ENCODE peak calls at places on chromosomes 7 and 10, in nine cellular contexts. One of them, this sample, is unnamed.

GRCh38 chr10:15585303-15585715 is 134.4 kb downstream of the ITGA8 start:
- DNase-seq in lower leg skin: no peak
- DNase-seq in HFF-Myc: peak
- DNase-seq in RWPE1: peak
- DNase-seq in Peyer's patch: no peak
- DNase-seq in body of pancreas: peak
- DNase-seq in AG09309: no peak
- DNase-seq in astrocyte of the spinal cord: peak
- DNase-seq in adrenal gland: peak
- DNase-seq in this sample: peak

GRCh38 chr10:91090761-91091529 is 129.5 kb upstream of the PCGF5 start:
- DNase-seq in lower leg skin: no peak
- DNase-seq in HFF-Myc: no peak
- DNase-seq in RWPE1: no peak
- DNase-seq in Peyer's patch: no peak
- DNase-seq in body of pancreas: no peak
- DNase-seq in AG09309: peak
- DNase-seq in astrocyte of the spinal cord: peak
- DNase-seq in adrenal gland: no peak
- DNase-seq in this sample: no peak

GRCh38 chr7:55260171-55260570 is 105.0 kb upstream of the LANCL2 start:
- DNase-seq in lower leg skin: peak
- DNase-seq in HFF-Myc: no peak
- DNase-seq in RWPE1: no peak
- DNase-seq in Peyer's patch: no peak
- DNase-seq in body of pancreas: no peak
- DNase-seq in AG09309: no peak
- DNase-seq in astrocyte of the spinal cord: no peak
- DNase-seq in adrenal gland: no peak
- DNase-seq in this sample: peak

GRCh38 chr10:71585579-71586092 is 133.9 kb downstream of the C10orf105 start:
- DNase-seq in lower leg skin: no peak
- DNase-seq in HFF-Myc: no peak
- DNase-seq in RWPE1: no peak
- DNase-seq in Peyer's patch: no peak
- DNase-seq in body of pancreas: no peak
- DNase-seq in AG09309: no peak
- DNase-seq in astrocyte of the spinal cord: peak
- DNase-seq in adrenal gland: no peak
- DNase-seq in this sample: no peak

GRCh38 chr7:585229-585711 is 65.6 kb upstream of the PDGFA start:
- DNase-seq in lower leg skin: no peak
- DNase-seq in HFF-Myc: no peak
- DNase-seq in RWPE1: no peak
- DNase-seq in Peyer's patch: no peak
- DNase-seq in body of pancreas: no peak
- DNase-seq in AG09309: no peak
- DNase-seq in astrocyte of the spinal cord: no peak
- DNase-seq in adrenal gland: no peak
- DNase-seq in this sample: no peak

GRCh38 chr7:137151056-137151731 is 192.3 kb downstream of the PTN start:
- DNase-seq in lower leg skin: no peak
- DNase-seq in HFF-Myc: peak
- DNase-seq in RWPE1: no peak
- DNase-seq in Peyer's patch: no peak
- DNase-seq in body of pancreas: no peak
- DNase-seq in AG09309: no peak
- DNase-seq in astrocyte of the spinal cord: peak
- DNase-seq in adrenal gland: no peak
- DNase-seq in this sample: no peak

GRCh38 chr7:1811850-1812692 is 142.0 kb downstream of the ELFN1 start:
- DNase-seq in lower leg skin: peak
- DNase-seq in HFF-Myc: no peak
- DNase-seq in RWPE1: peak
- DNase-seq in Peyer's patch: no peak
- DNase-seq in body of pancreas: peak
- DNase-seq in AG09309: no peak
- DNase-seq in astrocyte of the spinal cord: no peak
- DNase-seq in adrenal gland: no peak
- DNase-seq in this sample: no peak

GRCh38 chr10:27518261-27518660 is 14.2 kb downstream of the RAB18 start:
- DNase-seq in lower leg skin: no peak
- DNase-seq in HFF-Myc: no peak
- DNase-seq in RWPE1: no peak
- DNase-seq in Peyer's patch: no peak
- DNase-seq in body of pancreas: no peak
- DNase-seq in AG09309: no peak
- DNase-seq in astrocyte of the spinal cord: no peak
- DNase-seq in adrenal gland: no peak
- DNase-seq in this sample: no peak

GRCh38 chr7:27608776-27609495 is 53.7 kb downstream of the HIBADH start:
- DNase-seq in lower leg skin: no peak
- DNase-seq in HFF-Myc: no peak
- DNase-seq in RWPE1: no peak
- DNase-seq in Peyer's patch: no peak
- DNase-seq in body of pancreas: no peak
- DNase-seq in AG09309: no peak
- DNase-seq in astrocyte of the spinal cord: peak
- DNase-seq in adrenal gland: no peak
- DNase-seq in this sample: no peak

GRCh38 chr7:94043299-94043698 is 39.1 kb upstream of the BET1 start:
- DNase-seq in lower leg skin: no peak
- DNase-seq in HFF-Myc: no peak
- DNase-seq in RWPE1: peak
- DNase-seq in Peyer's patch: no peak
- DNase-seq in body of pancreas: no peak
- DNase-seq in AG09309: peak
- DNase-seq in astrocyte of the spinal cord: no peak
- DNase-seq in adrenal gland: no peak
- DNase-seq in this sample: no peak

GRCh38 chr10:78299861-78300453 is 266.3 kb downstream of the RPS24 start:
- DNase-seq in lower leg skin: peak
- DNase-seq in HFF-Myc: no peak
- DNase-seq in RWPE1: no peak
- DNase-seq in Peyer's patch: no peak
- DNase-seq in body of pancreas: no peak
- DNase-seq in AG09309: no peak
- DNase-seq in astrocyte of the spinal cord: peak
- DNase-seq in adrenal gland: peak
- DNase-seq in this sample: peak

GRCh38 chr10:104680467-104681401 is 39.6 kb downstream of the SORCS3 start:
- DNase-seq in lower leg skin: no peak
- DNase-seq in HFF-Myc: no peak
- DNase-seq in RWPE1: no peak
- DNase-seq in Peyer's patch: no peak
- DNase-seq in body of pancreas: peak
- DNase-seq in AG09309: no peak
- DNase-seq in astrocyte of the spinal cord: peak
- DNase-seq in adrenal gland: no peak
- DNase-seq in this sample: no peak

GRCh38 chr10:89281606-89282395 is 20.0 kb upstream of the IFIT2 start:
- DNase-seq in lower leg skin: no peak
- DNase-seq in HFF-Myc: no peak
- DNase-seq in RWPE1: no peak
- DNase-seq in Peyer's patch: no peak
- DNase-seq in body of pancreas: no peak
- DNase-seq in AG09309: no peak
- DNase-seq in astrocyte of the spinal cord: peak
- DNase-seq in adrenal gland: no peak
- DNase-seq in this sample: no peak

GRCh38 chr7:7617550-7617949 is 23.0 kb upstream of the UMAD1 start:
- DNase-seq in lower leg skin: no peak
- DNase-seq in HFF-Myc: no peak
- DNase-seq in RWPE1: no peak
- DNase-seq in Peyer's patch: no peak
- DNase-seq in body of pancreas: no peak
- DNase-seq in AG09309: no peak
- DNase-seq in astrocyte of the spinal cord: no peak
- DNase-seq in adrenal gland: no peak
- DNase-seq in this sample: no peak

GRCh38 chr7:134632937-134633540 is 13.6 kb upstream of the BPGM start:
- DNase-seq in lower leg skin: no peak
- DNase-seq in HFF-Myc: no peak
- DNase-seq in RWPE1: peak
- DNase-seq in Peyer's patch: no peak
- DNase-seq in body of pancreas: peak
- DNase-seq in AG09309: no peak
- DNase-seq in astrocyte of the spinal cord: peak
- DNase-seq in adrenal gland: no peak
- DNase-seq in this sample: no peak

GRCh38 chr10:29634764-29635625 is at the start of gene SVIL:
- DNase-seq in lower leg skin: peak
- DNase-seq in HFF-Myc: peak
- DNase-seq in RWPE1: peak
- DNase-seq in Peyer's patch: no peak
- DNase-seq in body of pancreas: peak
- DNase-seq in AG09309: no peak
- DNase-seq in astrocyte of the spinal cord: peak
- DNase-seq in adrenal gland: peak
- DNase-seq in this sample: peak

DNA sequence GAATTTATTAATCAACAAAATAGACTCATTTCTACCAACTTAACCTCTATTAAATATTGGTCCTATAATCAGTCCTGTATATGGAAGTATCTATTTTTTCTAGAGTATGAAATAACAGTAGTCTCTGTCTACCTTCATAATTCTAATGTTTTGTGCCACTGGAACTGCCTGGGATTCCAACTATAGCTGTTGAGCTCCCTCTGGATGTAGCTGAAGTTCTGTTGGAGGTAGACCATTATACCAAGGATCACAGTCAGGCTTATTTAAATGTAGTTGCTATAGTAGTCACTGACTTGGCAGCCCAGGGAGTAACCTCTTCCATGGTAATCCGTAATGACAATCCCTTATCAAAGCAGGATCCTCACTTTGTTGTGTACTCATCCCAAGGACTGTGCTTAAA is 48.5 kb upstream of the PHYHIPL start:
- DNase-seq in lower leg skin: no peak
- DNase-seq in HFF-Myc: no peak
- DNase-seq in RWPE1: no peak
- DNase-seq in Peyer's patch: no peak
- DNase-seq in body of pancreas: no peak
- DNase-seq in AG09309: no peak
- DNase-seq in astrocyte of the spinal cord: no peak
- DNase-seq in adrenal gland: no peak
- DNase-seq in this sample: no peak
- TF ChIP-seq CTCF in lower leg skin: no peak
- TF ChIP-seq CTCF in HFF-Myc: no peak
- TF ChIP-seq CTCF in RWPE1: no peak
- TF ChIP-seq CTCF in Peyer's patch: no peak
- TF ChIP-seq CTCF in body of pancreas: no peak
- TF ChIP-seq CTCF in AG09309: no peak
- TF ChIP-seq CTCF in astrocyte of the spinal cord: no peak
- TF ChIP-seq CTCF in adrenal gland: no peak
- TF ChIP-seq CTCF in this sample: no peak

GRCh38 chr7:49099587-49100326 is 175.4 kb downstream of the CDC14C start:
- DNase-seq in lower leg skin: no peak
- DNase-seq in HFF-Myc: no peak
- DNase-seq in RWPE1: no peak
- DNase-seq in Peyer's patch: no peak
- DNase-seq in body of pancreas: no peak
- DNase-seq in AG09309: no peak
- DNase-seq in astrocyte of the spinal cord: no peak
- DNase-seq in adrenal gland: no peak
- DNase-seq in this sample: no peak
- TF ChIP-seq CTCF in lower leg skin: no peak
- TF ChIP-seq CTCF in HFF-Myc: no peak
- TF ChIP-seq CTCF in RWPE1: peak
- TF ChIP-seq CTCF in Peyer's patch: no peak
- TF ChIP-seq CTCF in body of pancreas: no peak
- TF ChIP-seq CTCF in AG09309: no peak
- TF ChIP-seq CTCF in astrocyte of the spinal cord: no peak
- TF ChIP-seq CTCF in adrenal gland: no peak
- TF ChIP-seq CTCF in this sample: no peak

GRCh38 chr10:60960913-60961312 is 16.9 kb upstream of the RHOBTB1 start:
- DNase-seq in lower leg skin: no peak
- DNase-seq in HFF-Myc: no peak
- DNase-seq in RWPE1: no peak
- DNase-seq in Peyer's patch: no peak
- DNase-seq in body of pancreas: no peak
- DNase-seq in AG09309: no peak
- DNase-seq in astrocyte of the spinal cord: no peak
- DNase-seq in adrenal gland: no peak
- DNase-seq in this sample: no peak
- TF ChIP-seq CTCF in lower leg skin: no peak
- TF ChIP-seq CTCF in HFF-Myc: no peak
- TF ChIP-seq CTCF in RWPE1: no peak
- TF ChIP-seq CTCF in Peyer's patch: no peak
- TF ChIP-seq CTCF in body of pancreas: no peak
- TF ChIP-seq CTCF in AG09309: no peak
- TF ChIP-seq CTCF in astrocyte of the spinal cord: no peak
- TF ChIP-seq CTCF in adrenal gland: no peak
- TF ChIP-seq CTCF in this sample: no peak

GRCh38 chr10:118342638-118343020 is 505 bp upstream of the FAM204A start:
- DNase-seq in lower leg skin: no peak
- DNase-seq in HFF-Myc: no peak
- DNase-seq in RWPE1: no peak
- DNase-seq in Peyer's patch: no peak
- DNase-seq in body of pancreas: peak
- DNase-seq in AG09309: no peak
- DNase-seq in astrocyte of the spinal cord: no peak
- DNase-seq in adrenal gland: no peak
- DNase-seq in this sample: no peak
- TF ChIP-seq CTCF in lower leg skin: no peak
- TF ChIP-seq CTCF in HFF-Myc: no peak
- TF ChIP-seq CTCF in RWPE1: no peak
- TF ChIP-seq CTCF in Peyer's patch: no peak
- TF ChIP-seq CTCF in body of pancreas: no peak
- TF ChIP-seq CTCF in AG09309: no peak
- TF ChIP-seq CTCF in astrocyte of the spinal cord: no peak
- TF ChIP-seq CTCF in adrenal gland: no peak
- TF ChIP-seq CTCF in this sample: no peak

GRCh38 chr10:69202332-69202731 is 17.8 kb upstream of the HKDC1 start:
- DNase-seq in lower leg skin: no peak
- DNase-seq in HFF-Myc: no peak
- DNase-seq in RWPE1: no peak
- DNase-seq in Peyer's patch: no peak
- DNase-seq in body of pancreas: no peak
- DNase-seq in AG09309: peak
- DNase-seq in astrocyte of the spinal cord: peak
- DNase-seq in adrenal gland: no peak
- DNase-seq in this sample: no peak

DNA sequence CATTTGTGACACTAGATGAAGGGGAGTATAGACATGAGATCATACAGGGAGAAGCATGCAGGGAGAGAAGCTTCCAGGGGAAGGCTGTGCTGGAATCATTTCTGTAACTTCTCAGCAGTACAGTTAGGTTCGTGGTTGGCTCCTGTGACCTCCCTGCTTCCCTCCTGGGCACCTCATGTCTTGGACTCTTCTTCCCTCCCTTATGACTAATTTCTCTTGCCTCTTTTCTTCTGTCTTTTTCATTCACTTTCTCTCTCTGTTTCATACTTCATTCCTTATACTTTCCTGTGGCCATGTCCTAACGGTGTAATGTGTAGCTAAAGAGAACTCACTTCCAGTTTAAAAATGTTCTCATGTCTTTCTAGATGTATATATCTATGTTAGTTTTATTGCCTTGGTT is 19.1 kb upstream of the HKDC1 start:
- DNase-seq in lower leg skin: no peak
- DNase-seq in HFF-Myc: no peak
- DNase-seq in RWPE1: no peak
- DNase-seq in Peyer's patch: no peak
- DNase-seq in body of pancreas: no peak
- DNase-seq in AG09309: no peak
- DNase-seq in astrocyte of the spinal cord: no peak
- DNase-seq in adrenal gland: no peak
- DNase-seq in this sample: no peak
- TF ChIP-seq CTCF in lower leg skin: no peak
- TF ChIP-seq CTCF in HFF-Myc: no peak
- TF ChIP-seq CTCF in RWPE1: no peak
- TF ChIP-seq CTCF in Peyer's patch: no peak
- TF ChIP-seq CTCF in body of pancreas: no peak
- TF ChIP-seq CTCF in AG09309: no peak
- TF ChIP-seq CTCF in astrocyte of the spinal cord: no peak
- TF ChIP-seq CTCF in adrenal gland: no peak
- TF ChIP-seq CTCF in this sample: no peak